ENCODE peak calls at places on chromosome X, in nine cellular contexts. Q, Y, C, R, W, J, O, I and V are unnamed samples.

GRCh38 chrX:4484266-4484665 is 770.8 kb upstream of the PRKX start:
- DNase-seq in J (no peak), C (no peak), O (no peak), R (no peak), I (no peak), W (no peak), Q (no peak), Y (no peak), V (no peak)

GRCh38 chrX:22095306-22095705 is 63.2 kb downstream of the PHEX start:
- DNase-seq in C (peak; percentile 62), J (no peak), Y (no peak), W (peak; percentile 59), O (no peak), R (no peak), I (no peak), Q (no peak), V (no peak)

GRCh38 chrX:78092296-78092695 is 11.8 kb upstream of the PGK1 start:
- DNase-seq in C (peak; percentile 72), I (no peak), Y (no peak), O (peak; percentile 24), R (no peak), J (peak; percentile 7), W (peak; percentile 52), Q (peak; percentile 29), V (peak; percentile 88)

GRCh38 chrX:55919367-55920221 is 202.0 kb downstream of the RRAGB start:
- DNase-seq in W (no peak), Q (no peak), J (peak; percentile 68), O (no peak), Y (no peak), R (no peak), I (no peak), C (no peak), V (no peak)

GRCh38 chrX:131262738-131263679 is 26.1 kb downstream of the IGSF1 start:
- DNase-seq in R (no peak), O (no peak), I (no peak), W (no peak), C (no peak), Y (peak; percentile 37), J (peak; percentile 0), Q (no peak), V (peak; percentile 0)

GRCh38 chrX:108584617-108585211 is 145.1 kb downstream of the COL4A5 start:
- DNase-seq in Q (no peak), R (no peak), Y (peak; percentile 1), W (no peak), O (no peak), J (peak; percentile 1), C (peak; percentile 6), I (no peak), V (peak; percentile 14)

GRCh38 chrX:37926700-37927099 is 79.3 kb upstream of the DYNLT3 start:
- DNase-seq in J (peak; percentile 40), O (no peak), C (peak; percentile 65), Q (no peak), Y (peak; percentile 2), I (no peak), W (peak; percentile 37), R (no peak), V (peak; percentile 36)

GRCh38 chrX:54811301-54811885 is 3.8 kb downstream of the MAGED2 start:
- DNase-seq in W (no peak), C (no peak), Y (no peak), O (no peak), I (no peak), Q (no peak), J (no peak), R (no peak), V (no peak)

GRCh38 chrX:146854281-146854680 is 39.7 kb upstream of the CXorf51A start:
- DNase-seq in W (no peak), R (no peak), Y (no peak), J (no peak), Q (no peak), I (no peak), O (no peak), C (no peak), V (no peak)

GRCh38 chrX:41733939-41734338 is 10.0 kb downstream of the GPR82 start:
- DNase-seq in I (no peak), R (no peak), W (no peak), Q (no peak), J (peak; percentile 90), C (peak; percentile 22), Y (no peak), O (no peak), V (peak; percentile 5)

GRCh38 chrX:153643431-153644351 is 3.3 kb upstream of the DUSP9 start:
- DNase-seq in Q (no peak), I (no peak), O (no peak), W (no peak), R (peak; percentile 77), J (no peak), Y (peak; percentile 44), C (no peak), V (no peak)
- H3K4me3 ChIP-seq in Q (no peak overlapping the region), I (peak overlapping the region; percentile 20), O (no peak overlapping the region), W (no peak overlapping the region), R (no peak overlapping the region), J (no peak overlapping the region), Y (peak overlapping the region; percentile 59), C (no peak overlapping the region), V (no peak overlapping the region)

DNA sequence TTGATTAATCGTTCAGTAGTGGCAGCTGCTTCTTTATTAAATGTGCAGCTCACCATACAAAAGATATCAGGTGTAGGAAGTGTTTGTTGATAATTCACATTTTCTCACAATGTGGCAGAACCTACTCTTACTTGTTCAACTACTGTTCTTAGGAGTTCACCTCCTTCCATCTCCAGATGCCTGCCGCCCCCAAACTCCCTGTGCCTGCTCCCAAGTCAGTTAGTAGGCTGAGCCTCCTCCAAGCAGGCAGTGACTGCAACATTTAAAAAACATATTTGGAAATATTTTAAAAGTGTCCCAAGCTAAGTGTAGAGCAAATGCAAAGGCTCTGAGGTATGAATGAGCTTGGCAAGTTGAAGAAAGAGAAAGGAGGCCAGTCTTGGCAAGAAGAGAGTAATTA is 100.2 kb downstream of the AFF2 start:
- DNase-seq in W (no peak), O (no peak), Y (no peak), I (no peak), R (no peak), J (no peak), C (no peak), Q (no peak), V (no peak)
- H3K4me3 ChIP-seq in W (no peak overlapping the region), O (no peak overlapping the region), Y (no peak overlapping the region), I (no peak overlapping the region), R (no peak overlapping the region), J (no peak overlapping the region), C (no peak overlapping the region), Q (no peak overlapping the region), V (no peak overlapping the region)

GRCh38 chrX:7086384-7086783 is 61.1 kb upstream of the STS start:
- DNase-seq in W (peak; percentile 41), O (no peak), J (no peak), I (no peak), C (no peak), Q (no peak), Y (no peak), R (no peak), V (no peak)

GRCh38 chrX:7085879-7086278 is 61.6 kb upstream of the STS start:
- DNase-seq in Q (no peak), O (no peak), R (no peak), J (no peak), W (no peak), I (no peak), Y (no peak), C (no peak), V (no peak)

GRCh38 chrX:7084841-7085240 is 62.7 kb upstream of the STS start:
- DNase-seq in W (no peak), Y (no peak), Q (no peak), O (no peak), J (peak; percentile 34), I (no peak), R (no peak), C (no peak), V (no peak)

GRCh38 chrX:7083021-7083420 is 64.5 kb upstream of the STS start:
- DNase-seq in O (no peak), J (peak; percentile 66), Y (no peak), R (no peak), I (no peak), W (no peak), C (no peak), Q (no peak), V (no peak)

DNA sequence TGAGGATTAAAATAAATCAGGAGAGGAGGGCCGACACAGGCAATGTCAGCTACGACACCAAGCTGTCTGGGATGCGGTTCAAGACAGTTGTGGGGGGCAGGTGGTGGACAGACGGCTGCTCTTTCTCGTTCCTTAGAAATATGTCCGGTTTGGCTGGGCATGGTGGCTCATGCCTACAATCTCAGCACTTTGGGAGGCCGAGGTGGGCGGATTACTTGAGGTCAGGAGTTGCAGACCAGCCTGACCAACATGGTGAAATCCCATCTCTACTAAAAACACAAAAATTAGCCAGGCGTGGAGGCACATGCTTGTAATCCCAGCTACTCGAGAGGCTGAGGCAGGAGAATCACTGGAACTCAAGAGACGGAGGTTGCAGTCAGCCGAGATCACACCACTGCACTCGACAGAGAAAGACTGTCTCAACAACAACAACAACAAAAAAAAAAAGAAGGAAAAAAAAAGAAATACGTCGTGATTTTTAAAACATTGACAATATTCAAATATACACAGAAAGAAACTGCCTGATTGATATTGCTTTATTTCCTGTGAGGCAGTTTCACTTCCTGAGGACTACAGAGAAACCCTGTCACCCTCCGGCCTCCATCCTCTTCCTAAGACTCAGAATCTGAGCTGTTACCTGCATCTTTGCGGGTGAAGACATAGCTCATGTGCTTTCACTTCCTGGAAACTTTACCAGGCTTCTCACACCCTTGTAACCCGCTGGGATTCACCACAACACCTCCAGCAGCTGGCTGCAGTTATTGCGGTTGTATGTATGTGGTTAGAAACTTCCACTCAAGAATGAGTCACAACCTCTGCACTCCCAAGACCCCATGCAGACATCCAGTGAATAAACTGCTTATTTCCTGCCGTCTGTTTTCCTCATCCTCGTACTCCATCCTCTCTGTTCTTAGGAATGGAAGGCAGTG is 63.8 kb upstream of the STS start:
- DNase-seq in R (no peak), W (peak; percentile 99), J (peak; percentile 90), C (peak; percentile 92), Y (no peak), O (peak; percentile 51), Q (peak; percentile 95), I (no peak), V (peak; percentile 90)
- H3K4me3 ChIP-seq in R (no peak overlapping the region), W (no peak overlapping the region), J (peak overlapping the region; percentile 40), C (no peak overlapping the region), Y (no peak overlapping the region), O (no peak overlapping the region), Q (no peak overlapping the region), I (no peak overlapping the region), V (no peak overlapping the region)

DNA sequence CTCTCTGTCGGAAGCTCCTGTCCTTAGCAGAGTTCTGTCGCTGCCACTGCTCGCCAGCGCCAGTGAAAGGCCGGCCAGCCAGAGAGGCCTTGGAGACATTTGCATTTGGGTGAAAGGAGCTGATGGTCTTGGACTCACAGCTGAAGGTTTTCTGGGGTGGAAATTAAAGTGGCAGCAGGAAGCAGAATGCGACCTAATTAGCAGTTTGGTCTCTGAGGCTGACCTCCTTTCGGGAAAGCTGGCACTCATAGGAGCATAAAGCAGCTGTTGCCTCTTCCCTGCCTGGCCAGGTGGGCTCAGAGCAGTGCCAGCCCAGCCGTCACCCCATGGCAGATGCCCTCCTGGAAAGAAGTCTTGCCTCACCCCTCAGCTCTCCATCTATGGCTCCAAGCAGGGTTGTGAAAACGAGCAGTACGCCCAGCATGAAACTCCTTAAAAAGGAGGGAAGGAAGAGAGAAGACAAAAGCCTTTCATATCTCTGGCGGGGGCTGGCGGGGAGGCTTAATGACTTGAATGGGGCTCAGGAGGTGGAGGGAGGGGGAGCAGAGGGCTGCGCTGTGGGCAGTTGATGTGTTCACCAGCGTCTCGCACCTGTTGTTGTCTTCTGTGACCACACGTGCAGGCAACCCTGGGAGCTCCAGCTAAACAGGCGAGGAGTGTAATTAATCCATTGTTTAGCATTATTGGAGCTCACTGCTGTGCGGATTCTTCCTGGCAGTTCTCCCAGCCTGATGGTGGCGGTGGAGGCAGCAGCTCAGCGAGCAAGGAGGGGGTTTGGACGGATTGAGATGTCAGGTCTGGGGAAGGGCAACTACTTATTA is 264.0 kb downstream of the MID1IP1 start:
- DNase-seq in O (no peak), Q (no peak), W (no peak), Y (no peak), J (no peak), C (no peak), I (no peak), R (no peak), V (no peak)
- H3K4me3 ChIP-seq in O (no peak overlapping the region), Q (no peak overlapping the region), W (no peak overlapping the region), Y (no peak overlapping the region), J (no peak overlapping the region), C (no peak overlapping the region), I (no peak overlapping the region), R (no peak overlapping the region), V (no peak overlapping the region)